ENCODE peak calls at places on chromosomes 11 and 22, in nine cellular contexts. N is ovary, Q is dorsolateral prefrontal cortex, B is right cardiac atrium, P is gastrocnemius medialis, I is AG04450, F is vagina, Y is left ventricle myocardium inferior, D is BE2C. M is an unnamed sample.

GRCh38 chr22:32020117-32020516 is 22.9 kb upstream of the SLC5A1 start:
- DNase-seq in D (no peak), N (no peak), I (peak; percentile 18), B (no peak), Y (no peak), Q (no peak), P (no peak), F (no peak), M (no peak)

GRCh38 chr11:64238076-64238475 is 2.8 kb upstream of the FKBP2 start:
- DNase-seq in I (no peak), F (no peak), P (no peak), B (peak; percentile 50), D (no peak), N (no peak), Y (no peak), Q (no peak), M (no peak)

GRCh38 chr22:42680648-42681047 is 31.5 kb upstream of the CYB5R3 start:
- DNase-seq in I (peak; percentile 68), F (no peak), N (no peak), D (no peak), P (no peak), Y (no peak), B (peak; percentile 21), Q (no peak), M (no peak)

GRCh38 chr11:117946842-117947526 is 17.8 kb upstream of the TMPRSS13 start:
- DNase-seq in Y (peak; percentile 88), Q (peak; percentile 82), B (peak; percentile 94), F (peak; percentile 91), P (peak; percentile 62), I (peak; percentile 85), D (peak; percentile 93), N (peak; percentile 87), M (peak; percentile 89)

GRCh38 chr11:128709402-128709801 is 15.5 kb downstream of the FLI1 start:
- DNase-seq in D (no peak), F (no peak), I (peak; percentile 84), B (no peak), N (no peak), Q (no peak), P (no peak), Y (no peak), M (no peak)

GRCh38 chr11:71372693-71373657 is 75.2 kb downstream of the DHCR7 start:
- DNase-seq in I (peak; percentile 1), Q (no peak), B (no peak), P (no peak), F (no peak), D (no peak), N (no peak), Y (no peak), M (no peak)

GRCh38 chr22:46147471-46148267 is 2.7 kb upstream of the PPARA start:
- DNase-seq in B (no peak), Q (no peak), N (peak; percentile 55), D (no peak), I (no peak), P (no peak), F (peak; percentile 86), Y (peak; percentile 69), M (no peak)

GRCh38 chr11:16776716-16777115 is 38.3 kb downstream of the C11orf58 start:
- DNase-seq in N (no peak), Q (no peak), Y (no peak), I (no peak), B (no peak), F (no peak), D (no peak), P (no peak), M (no peak)

GRCh38 chr22:49936018-49936972 is 17.9 kb downstream of the CRELD2 start:
- DNase-seq in I (peak; percentile 24), N (peak; percentile 96), P (peak; percentile 87), D (peak; percentile 81), Y (peak; percentile 93), F (no peak), B (peak; percentile 96), Q (no peak), M (peak; percentile 97)

GRCh38 chr11:23976776-23977380 is 520.0 kb upstream of the LUZP2 start:
- DNase-seq in D (no peak), B (no peak), I (no peak), Q (no peak), N (no peak), P (no peak), Y (no peak), F (no peak), M (no peak)

GRCh38 chr11:88122956-88123355 is 52.3 kb downstream of the RAB38 start:
- DNase-seq in N (no peak), Q (no peak), D (no peak), Y (no peak), F (no peak), I (no peak), P (no peak), B (no peak), M (no peak)

DNA sequence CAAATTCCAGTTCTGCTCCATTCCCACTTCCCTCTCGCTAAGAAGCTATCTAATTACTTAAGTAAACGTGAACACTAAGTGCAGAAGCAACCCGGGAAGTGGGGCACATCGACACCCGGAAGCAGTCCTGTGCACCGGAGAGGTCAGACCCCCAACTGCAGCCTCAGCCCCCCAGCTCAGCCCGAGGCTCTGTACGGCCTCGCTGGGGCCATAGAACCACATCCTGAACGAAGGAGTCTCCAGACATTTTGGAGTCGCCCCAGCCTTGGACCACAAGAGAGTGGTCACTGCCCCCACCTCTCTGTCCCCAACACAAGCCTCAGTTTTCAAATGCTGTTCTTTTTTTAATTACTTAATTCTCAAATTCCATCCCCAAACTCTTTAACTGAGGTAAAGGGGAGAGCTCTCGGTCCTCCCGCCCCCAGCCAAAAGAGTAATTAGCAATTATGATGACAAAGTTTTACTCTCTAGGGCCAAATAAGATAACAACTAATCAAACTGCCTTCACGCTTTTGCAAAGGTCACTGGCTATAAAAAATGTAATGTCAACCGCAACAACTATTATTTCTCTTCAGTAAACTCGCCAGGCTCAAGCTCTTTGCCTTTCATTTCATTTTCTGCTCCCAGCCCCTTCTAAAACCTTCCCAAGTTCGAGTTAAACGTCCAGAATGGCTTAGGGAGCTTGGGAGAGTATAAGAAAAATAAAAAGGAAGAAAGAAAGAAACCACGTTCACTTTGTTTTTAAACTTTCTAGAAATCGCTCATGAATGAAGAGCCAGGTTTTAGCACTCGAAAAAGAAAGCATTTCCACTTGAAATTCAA is 2.2 kb downstream of the PAX6 start:
- DNase-seq in B (no peak), Y (no peak), F (peak; percentile 54), Q (no peak), D (no peak), I (no peak), N (no peak), P (no peak), M (no peak)
- H3K27me3 ChIP-seq in B (no peaks in the 10 kb centered on the region), Y (peaks cover 100% of the 10 kb centered on the region), F (peaks cover 48% of the 10 kb centered on the region), Q (peaks cover 97% of the 10 kb centered on the region), D (peaks cover 98% of the 10 kb centered on the region), I (peaks cover 97% of the 10 kb centered on the region), N (peaks cover 3% of the 10 kb centered on the region), P (peaks cover 100% of the 10 kb centered on the region), M (peaks cover 97% of the 10 kb centered on the region)

DNA sequence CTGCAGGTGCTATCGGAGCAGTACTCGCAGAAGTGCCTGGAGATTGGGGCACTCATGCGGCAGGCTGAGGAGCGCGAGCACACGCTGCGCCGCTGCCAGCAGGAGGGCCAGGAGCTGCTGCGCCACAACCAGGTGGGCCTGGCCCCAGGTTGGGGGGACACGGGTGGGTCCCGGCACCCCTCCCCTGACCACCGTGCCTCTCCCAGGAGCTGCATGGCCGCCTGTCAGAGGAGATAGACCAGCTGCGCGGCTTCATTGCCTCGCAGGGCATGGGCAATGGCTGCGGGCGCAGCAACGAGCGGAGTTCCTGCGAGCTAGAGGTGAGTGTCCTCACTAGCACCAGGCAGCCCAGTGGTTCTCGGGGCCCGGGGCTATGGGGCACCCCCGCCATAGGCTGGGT is 38.7 kb upstream of the GCAT start:
- DNase-seq in F (no peak), N (no peak), Q (no peak), Y (no peak), I (no peak), B (no peak), D (no peak), P (no peak), M (no peak)
- H3K27me3 ChIP-seq in F (no peaks in the 10 kb centered on the region), N (no peaks in the 10 kb centered on the region), Q (no peaks in the 10 kb centered on the region), Y (no peaks in the 10 kb centered on the region), I (no peaks in the 10 kb centered on the region), B (no peaks in the 10 kb centered on the region), D (no peaks in the 10 kb centered on the region), P (no peaks in the 10 kb centered on the region), M (no peaks in the 10 kb centered on the region)

GRCh38 chr11:66728760-66729385 is at the start of gene SPTBN2:
- DNase-seq in D (no peak), N (no peak), I (no peak), B (no peak), P (no peak), Y (no peak), F (no peak), Q (no peak), M (no peak)

GRCh38 chr11:66727883-66728759 is 895 bp downstream of the SPTBN2 start:
- DNase-seq in F (no peak), Y (no peak), D (peak; percentile 57), P (no peak), B (no peak), Q (no peak), N (no peak), I (no peak), M (no peak)

GRCh38 chr11:66725646-66726045 is 3.4 kb downstream of the SPTBN2 start:
- DNase-seq in F (no peak), D (no peak), I (no peak), P (no peak), Y (no peak), B (no peak), Q (no peak), N (no peak), M (no peak)

GRCh38 chr11:66729447-66729846 is 431 bp upstream of the SPTBN2 start:
- DNase-seq in F (no peak), B (no peak), P (no peak), Q (no peak), Y (no peak), I (no peak), D (no peak), N (no peak), M (no peak)

GRCh38 chr11:66727282-66727882 is 1.6 kb downstream of the SPTBN2 start:
- DNase-seq in Y (no peak), F (no peak), P (no peak), D (peak; percentile 60), Q (no peak), N (peak; percentile 55), B (peak; percentile 72), I (no peak), M (no peak)
- H3K27me3 ChIP-seq in Y (peaks cover 79% of the 10 kb centered on the region), F (no peaks in the 10 kb centered on the region), P (peaks cover 32% of the 10 kb centered on the region), D (no peaks in the 10 kb centered on the region), Q (no peaks in the 10 kb centered on the region), N (no peaks in the 10 kb centered on the region), B (no peaks in the 10 kb centered on the region), I (peaks cover 70% of the 10 kb centered on the region), M (peaks cover 51% of the 10 kb centered on the region)

DNA sequence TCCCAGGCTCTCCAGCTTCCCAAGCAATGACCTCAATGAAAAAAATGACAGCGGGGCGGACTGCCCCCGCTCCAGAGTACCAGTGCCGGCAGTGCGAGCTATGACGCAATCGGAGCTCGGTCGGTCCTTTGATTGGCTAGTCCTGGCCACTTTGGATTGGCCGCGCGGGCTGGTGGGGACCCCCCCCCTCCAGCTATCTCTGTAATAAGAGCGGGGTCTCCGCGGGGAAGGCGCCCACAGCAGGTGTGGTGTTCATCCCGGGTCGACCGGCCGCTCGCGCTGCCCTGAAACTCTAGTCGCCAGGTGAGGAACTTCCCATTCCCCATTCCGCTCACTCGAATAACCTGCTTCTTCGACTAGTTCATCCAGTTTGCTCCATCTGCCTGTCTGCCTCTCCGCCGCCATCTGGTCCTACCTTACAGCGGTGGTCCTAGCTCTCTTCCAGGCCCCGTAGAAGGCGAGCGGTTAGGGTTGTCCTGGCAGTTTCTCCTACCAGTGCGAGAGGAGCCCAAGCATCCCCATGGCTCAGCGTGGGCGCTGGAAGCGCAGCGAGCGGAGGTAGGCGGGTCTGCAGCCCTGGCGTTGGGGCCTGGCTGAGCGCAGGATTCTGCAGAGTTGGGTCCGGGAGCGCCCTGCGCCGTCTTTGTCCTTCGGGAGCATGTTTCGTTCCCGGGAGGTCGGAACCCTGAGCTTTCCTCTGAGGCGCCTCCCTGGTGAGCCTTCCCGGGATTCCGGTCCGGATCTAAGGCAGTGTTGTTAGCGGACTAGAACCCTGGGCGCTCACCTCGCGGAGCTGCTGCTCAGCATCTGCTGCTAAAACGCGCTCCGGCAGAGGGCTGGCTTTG is at the start of gene CALCB:
- DNase-seq in Y (no peak), F (no peak), Q (no peak), N (no peak), B (peak; percentile 46), P (no peak), D (peak; percentile 19), I (no peak), M (peak; percentile 51)
- H3K27me3 ChIP-seq in Y (peaks cover 84% of the 10 kb centered on the region), F (no peaks in the 10 kb centered on the region), Q (peaks cover 8% of the 10 kb centered on the region), N (no peaks in the 10 kb centered on the region), B (peaks cover 4% of the 10 kb centered on the region), P (peaks cover 38% of the 10 kb centered on the region), D (peaks cover 17% of the 10 kb centered on the region), I (peaks cover 31% of the 10 kb centered on the region), M (peaks cover 45% of the 10 kb centered on the region)